ENCODE peak calls at places on chromosomes 6 and 20, in eight cellular contexts. P is activated CD8-positive, alpha-beta T cell treated with anti-CD3 and anti-CD28 coated beads, Interleukin-2, amount 10 ng/mL, durations not matched to agents 7 days and 5 days; S is NB4; N is brain microvascular endothelial cell; B is activated CD4-positive, alpha-beta T cell treated with anti-CD3 and anti-CD28 coated beads, Interleukin-2, amount 50 U/mL, for 48 hours; T is gastrocnemius medialis; C is AG08395; G is stimulated activated CD4-positive, alpha-beta T cell treated with anti-CD3 and anti-CD28 coated beads, TNF-alpha, amount 100 ng/mL, for 1 hour. L is an unnamed sample.

GRCh38 chr6:38279945-38280588 is 359.7 kb downstream of the BTBD9 start:
- DNase-seq in P (no peak), S (no peak), N (no peak), B (no peak), T (no peak), C (no peak), G (no peak), L (no peak)

GRCh38 chr6:122798099-122798641 is 9.1 kb downstream of the SMPDL3A start:
- DNase-seq in P (no peak), S (no peak), N (peak), B (no peak), T (peak), C (peak), G (no peak), L (no peak)

GRCh38 chr6:127182501-127182900 is 64.0 kb downstream of the RSPO3 start:
- DNase-seq in P (no peak), S (no peak), N (no peak), B (no peak), T (no peak), C (peak), G (no peak), L (no peak)

GRCh38 chr6:1819007-1819406 is 209.3 kb downstream of the FOXC1 start:
- DNase-seq in P (no peak), S (no peak), N (no peak), B (no peak), T (no peak), C (no peak), G (no peak), L (no peak)

GRCh38 chr6:80640176-80640575 is 533.7 kb downstream of the BCKDHB start:
- DNase-seq in P (no peak), S (no peak), N (no peak), B (no peak), T (no peak), C (no peak), G (no peak), L (no peak)

GRCh38 chr6:109772961-109773431 is 81.9 kb downstream of the FIG4 start:
- DNase-seq in P (no peak), S (peak), N (peak), B (no peak), T (peak), C (peak), G (no peak), L (peak)

GRCh38 chr20:41178495-41178894 is 41.2 kb downstream of the PLCG1 start:
- DNase-seq in P (peak), S (no peak), N (no peak), B (peak), T (no peak), C (no peak), G (no peak), L (no peak)

GRCh38 chr6:134291156-134291555 is 26.8 kb downstream of the SGK1 start:
- DNase-seq in P (no peak), S (no peak), N (no peak), B (no peak), T (no peak), C (no peak), G (no peak), L (no peak)

GRCh38 chr6:119328866-119329806 is 20.4 kb downstream of the MAN1A1 start:
- DNase-seq in P (no peak), S (no peak), N (no peak), B (no peak), T (no peak), C (no peak), G (no peak), L (no peak)

GRCh38 chr6:154448448-154449096 is 61.9 kb downstream of the CNKSR3 start:
- DNase-seq in P (no peak), S (no peak), N (peak), B (no peak), T (no peak), C (peak), G (no peak), L (peak)

GRCh38 chr20:12966468-12967085 is 42.2 kb upstream of the SPTLC3 start:
- DNase-seq in P (no peak), S (peak), N (peak), B (no peak), T (no peak), C (peak), G (no peak), L (peak)

GRCh38 chr20:33522256-33522820 is 32.4 kb downstream of the CBFA2T2 start:
- DNase-seq in P (no peak), S (no peak), N (no peak), B (peak), T (no peak), C (no peak), G (no peak), L (no peak)

GRCh38 chr6:44712353-44713147 is 325.0 kb downstream of the CDC5L start:
- DNase-seq in P (no peak), S (no peak), N (no peak), B (no peak), T (no peak), C (no peak), G (no peak), L (no peak)

GRCh38 chr6:44177691-44178423 is 19.2 kb downstream of the CAPN11 start:
- DNase-seq in P (no peak), S (no peak), N (peak), B (no peak), T (no peak), C (peak), G (no peak), L (no peak)

GRCh38 chr6:14857501-14857900 is 388.4 kb upstream of the JARID2 start:
- DNase-seq in P (peak), S (peak), N (no peak), B (peak), T (no peak), C (no peak), G (peak), L (no peak)

GRCh38 chr20:64188682-64189529 is 24.7 kb downstream of the MYT1 start:
- DNase-seq in P (no peak), S (no peak), N (peak), B (no peak), T (no peak), C (no peak), G (no peak), L (peak)

GRCh38 chr6:90216081-90216977 is 80.3 kb downstream of the BACH2 start:
- DNase-seq in P (peak), S (peak), N (no peak), B (peak), T (no peak), C (no peak), G (no peak), L (no peak)

GRCh38 chr6:28537509-28538140 is 11.9 kb downstream of the GPX5 start:
- DNase-seq in P (no peak), S (peak), N (peak), B (peak), T (no peak), C (no peak), G (no peak), L (no peak)

GRCh38 chr20:49508435-49509199 is 26.1 kb upstream of the KCNB1 start:
- DNase-seq in P (no peak), S (peak), N (peak), B (peak), T (no peak), C (peak), G (no peak), L (peak)

GRCh38 chr20:33076662-33077398 is 2.6 kb upstream of the BPIFB4 start:
- DNase-seq in P (no peak), S (peak), N (no peak), B (no peak), T (no peak), C (no peak), G (no peak), L (no peak)

GRCh38 chr20:46951405-46951804 is 56.8 kb downstream of the EYA2 start:
- DNase-seq in P (no peak), S (no peak), N (peak), B (peak), T (no peak), C (no peak), G (no peak), L (no peak)

GRCh38 chr6:132289761-132290160 is 111.5 kb downstream of the MOXD1 start:
- DNase-seq in P (no peak), S (no peak), N (no peak), B (no peak), T (no peak), C (no peak), G (no peak), L (no peak)

GRCh38 chr6:94683409-94683808 is 893.9 kb upstream of the MANEA start:
- DNase-seq in P (no peak), S (no peak), N (no peak), B (no peak), T (no peak), C (no peak), G (no peak), L (no peak)

GRCh38 chr20:31945319-31945718 is 6.5 kb downstream of the PDRG1 start:
- DNase-seq in P (no peak), S (no peak), N (no peak), B (no peak), T (no peak), C (no peak), G (no peak), L (no peak)

GRCh38 chr20:15642099-15642498 is 931.1 kb downstream of the KIF16B start:
- DNase-seq in P (no peak), S (no peak), N (no peak), B (no peak), T (no peak), C (no peak), G (no peak), L (no peak)

GRCh38 chr6:134414793-134415192 is 96.9 kb upstream of the SGK1 start:
- DNase-seq in P (no peak), S (peak), N (no peak), B (no peak), T (no peak), C (no peak), G (no peak), L (no peak)

GRCh38 chr20:47253860-47254259 is 102.6 kb downstream of the ZMYND8 start:
- DNase-seq in P (no peak), S (no peak), N (no peak), B (no peak), T (no peak), C (no peak), G (no peak), L (no peak)

GRCh38 chr6:38815250-38815649 is 100.1 kb downstream of the DNAH8 start:
- DNase-seq in P (no peak), S (no peak), N (no peak), B (no peak), T (no peak), C (no peak), G (no peak), L (no peak)

GRCh38 chr6:16040282-16040974 is 88.5 kb upstream of the MYLIP start:
- DNase-seq in P (no peak), S (no peak), N (no peak), B (no peak), T (no peak), C (no peak), G (no peak), L (no peak)